ENCODE peak calls at places on chromosome X, in five cellular contexts. One of them, this sample, is unnamed.

GRCh38 chrX:155434906-155435743 is 23.3 kb downstream of the F8A3 start:
- DNase-seq in mammary epithelial cell: no peak
- DNase-seq in activated B cell treated with CpG ODN at 0.5 μM for 24 hours: no peak
- DNase-seq in substantia nigra: no peak
- DNase-seq in brain microvascular endothelial cell: no peak
- DNase-seq in this sample: no peak

GRCh38 chrX:153627675-153628111 is 19.3 kb upstream of the DUSP9 start:
- DNase-seq in mammary epithelial cell: no peak
- DNase-seq in activated B cell treated with CpG ODN at 0.5 μM for 24 hours: no peak
- DNase-seq in substantia nigra: no peak
- DNase-seq in brain microvascular endothelial cell: no peak
- DNase-seq in this sample: no peak

GRCh38 chrX:20857746-20858145 is 516.5 kb upstream of the CNKSR2 start:
- DNase-seq in substantia nigra: peak; percentile 20
- DNase-seq in brain microvascular endothelial cell: no peak
- DNase-seq in activated B cell treated with CpG ODN at 0.5 μM for 24 hours: no peak
- DNase-seq in mammary epithelial cell: peak; percentile 43
- DNase-seq in this sample: no peak

GRCh38 chrX:46628406-46629371 is 55.1 kb downstream of the CHST7 start:
- DNase-seq in mammary epithelial cell: no peak
- DNase-seq in brain microvascular endothelial cell: peak; percentile 35
- DNase-seq in activated B cell treated with CpG ODN at 0.5 μM for 24 hours: peak; percentile 16
- DNase-seq in substantia nigra: no peak
- DNase-seq in this sample: no peak

GRCh38 chrX:40504801-40505605 is 75.8 kb upstream of the ATP6AP2 start:
- DNase-seq in activated B cell treated with CpG ODN at 0.5 μM for 24 hours: no peak
- DNase-seq in brain microvascular endothelial cell: peak; percentile 84
- DNase-seq in mammary epithelial cell: peak; percentile 25
- DNase-seq in substantia nigra: no peak
- DNase-seq in this sample: no peak

GRCh38 chrX:71923516-71923915 is 12.9 kb downstream of the NHSL2 start:
- DNase-seq in mammary epithelial cell: no peak
- DNase-seq in activated B cell treated with CpG ODN at 0.5 μM for 24 hours: no peak
- DNase-seq in substantia nigra: no peak
- DNase-seq in brain microvascular endothelial cell: no peak
- DNase-seq in this sample: no peak

GRCh38 chrX:154298312-154298711 is 2.7 kb downstream of the TKTL1 start:
- DNase-seq in activated B cell treated with CpG ODN at 0.5 μM for 24 hours: no peak
- DNase-seq in mammary epithelial cell: peak; percentile 6
- DNase-seq in substantia nigra: no peak
- DNase-seq in brain microvascular endothelial cell: no peak
- DNase-seq in this sample: no peak

GRCh38 chrX:38142598-38142997 is 78.1 kb downstream of the SRPX start:
- DNase-seq in brain microvascular endothelial cell: no peak
- DNase-seq in activated B cell treated with CpG ODN at 0.5 μM for 24 hours: no peak
- DNase-seq in substantia nigra: no peak
- DNase-seq in mammary epithelial cell: no peak
- DNase-seq in this sample: no peak

GRCh38 chrX:116272328-116272727 is 101.8 kb downstream of the AGTR2 start:
- DNase-seq in mammary epithelial cell: peak; percentile 98
- DNase-seq in activated B cell treated with CpG ODN at 0.5 μM for 24 hours: no peak
- DNase-seq in substantia nigra: no peak
- DNase-seq in brain microvascular endothelial cell: peak; percentile 91
- DNase-seq in this sample: no peak

GRCh38 chrX:120839506-120839905 is 36.2 kb downstream of the CT47B1 start:
- DNase-seq in activated B cell treated with CpG ODN at 0.5 μM for 24 hours: no peak
- DNase-seq in substantia nigra: no peak
- DNase-seq in mammary epithelial cell: peak; percentile 20
- DNase-seq in brain microvascular endothelial cell: peak; percentile 9
- DNase-seq in this sample: no peak

GRCh38 chrX:132443196-132443595 is 45.6 kb downstream of the MBNL3 start:
- DNase-seq in substantia nigra: no peak
- DNase-seq in brain microvascular endothelial cell: no peak
- DNase-seq in activated B cell treated with CpG ODN at 0.5 μM for 24 hours: no peak
- DNase-seq in mammary epithelial cell: no peak
- DNase-seq in this sample: no peak

GRCh38 chrX:47316276-47317025 is 53.9 kb upstream of the ZNF157 start:
- DNase-seq in activated B cell treated with CpG ODN at 0.5 μM for 24 hours: no peak
- DNase-seq in brain microvascular endothelial cell: peak; percentile 11
- DNase-seq in mammary epithelial cell: no peak
- DNase-seq in substantia nigra: no peak
- DNase-seq in this sample: no peak

GRCh38 chrX:39953879-39954278 is 143.9 kb downstream of the BCOR start:
- DNase-seq in brain microvascular endothelial cell: peak; percentile 77
- DNase-seq in mammary epithelial cell: peak; percentile 86
- DNase-seq in substantia nigra: no peak
- DNase-seq in activated B cell treated with CpG ODN at 0.5 μM for 24 hours: no peak
- DNase-seq in this sample: no peak

GRCh38 chrX:69163936-69164741 is 1.1 kb downstream of the PJA1 start:
- DNase-seq in mammary epithelial cell: no peak
- DNase-seq in brain microvascular endothelial cell: peak; percentile 14
- DNase-seq in activated B cell treated with CpG ODN at 0.5 μM for 24 hours: peak; percentile 25
- DNase-seq in substantia nigra: no peak
- DNase-seq in this sample: no peak

GRCh38 chrX:35149517-35149916 is 206.9 kb downstream of the FAM47B start:
- DNase-seq in brain microvascular endothelial cell: no peak
- DNase-seq in activated B cell treated with CpG ODN at 0.5 μM for 24 hours: no peak
- DNase-seq in substantia nigra: no peak
- DNase-seq in mammary epithelial cell: no peak
- DNase-seq in this sample: no peak

GRCh38 chrX:16826207-16826606 is 39.9 kb downstream of the TXLNG start:
- DNase-seq in substantia nigra: no peak
- DNase-seq in brain microvascular endothelial cell: no peak
- DNase-seq in mammary epithelial cell: peak; percentile 50
- DNase-seq in activated B cell treated with CpG ODN at 0.5 μM for 24 hours: no peak
- DNase-seq in this sample: no peak

GRCh38 chrX:16953606-16954211 is 7.3 kb downstream of the REPS2 start:
- DNase-seq in brain microvascular endothelial cell: no peak
- DNase-seq in mammary epithelial cell: no peak
- DNase-seq in substantia nigra: no peak
- DNase-seq in activated B cell treated with CpG ODN at 0.5 μM for 24 hours: no peak
- DNase-seq in this sample: no peak

GRCh38 chrX:150513564-150513963 is 54.9 kb upstream of the MTM1 start:
- DNase-seq in activated B cell treated with CpG ODN at 0.5 μM for 24 hours: no peak
- DNase-seq in substantia nigra: no peak
- DNase-seq in mammary epithelial cell: no peak
- DNase-seq in brain microvascular endothelial cell: no peak
- DNase-seq in this sample: no peak

GRCh38 chrX:2677764-2678163 is 13.3 kb upstream of the CD99 start:
- DNase-seq in mammary epithelial cell: peak; percentile 92
- DNase-seq in activated B cell treated with CpG ODN at 0.5 μM for 24 hours: no peak
- DNase-seq in brain microvascular endothelial cell: peak; percentile 94
- DNase-seq in substantia nigra: no peak
- DNase-seq in this sample: no peak

GRCh38 chrX:153780678-153781427 is at the start of gene SRPK3:
- DNase-seq in activated B cell treated with CpG ODN at 0.5 μM for 24 hours: no peak
- DNase-seq in substantia nigra: no peak
- DNase-seq in brain microvascular endothelial cell: no peak
- DNase-seq in mammary epithelial cell: no peak
- DNase-seq in this sample: no peak

GRCh38 chrX:153864561-153865320 is 21.2 kb downstream of the L1CAM start:
- DNase-seq in brain microvascular endothelial cell: no peak
- DNase-seq in mammary epithelial cell: no peak
- DNase-seq in substantia nigra: no peak
- DNase-seq in activated B cell treated with CpG ODN at 0.5 μM for 24 hours: no peak
- DNase-seq in this sample: no peak

GRCh38 chrX:7711167-7711566 is 131.8 kb upstream of the VCX start:
- DNase-seq in substantia nigra: no peak
- DNase-seq in brain microvascular endothelial cell: no peak
- DNase-seq in activated B cell treated with CpG ODN at 0.5 μM for 24 hours: no peak
- DNase-seq in mammary epithelial cell: peak; percentile 61
- DNase-seq in this sample: no peak

GRCh38 chrX:85109235-85109634 is 105.6 kb downstream of the APOOL start:
- DNase-seq in brain microvascular endothelial cell: no peak
- DNase-seq in activated B cell treated with CpG ODN at 0.5 μM for 24 hours: no peak
- DNase-seq in mammary epithelial cell: no peak
- DNase-seq in substantia nigra: no peak
- DNase-seq in this sample: no peak